ENCODE peak calls at places on chromosomes 5 and 9, in four cellular contexts. D is IMR-90, F is mesendoderm, I is H1. T is an unnamed sample.

GRCh38 chr5:65800775-65801174 is 78.8 kb downstream of the NLN start:
- DNase-seq in D (peak; percentile 31), F (no peak), I (no peak), T (no peak)

GRCh38 chr9:72149231-72149975 is at the start of gene GDA:
- DNase-seq in D (no peak), F (peak; percentile 46), I (peak; percentile 76), T (peak; percentile 42)

GRCh38 chr9:121634800-121635261 is 16.6 kb upstream of the DAB2IP start:
- DNase-seq in D (peak; percentile 13), F (peak; percentile 72), I (peak; percentile 80), T (peak; percentile 76)

GRCh38 chr9:120692901-120693573 is 21.2 kb downstream of the MEGF9 start:
- DNase-seq in D (peak; percentile 74), F (no peak), I (no peak), T (no peak)

GRCh38 chr9:487429-487828 is 272.8 kb downstream of the DOCK8 start:
- DNase-seq in D (no peak), F (no peak), I (no peak), T (no peak)

GRCh38 chr5:177483042-177483441 is 9.6 kb upstream of the DBN1 start:
- DNase-seq in D (no peak), F (no peak), I (no peak), T (no peak)

GRCh38 chr5:169190860-169191259 is 110.1 kb downstream of the SLIT3 start:
- DNase-seq in D (no peak), F (no peak), I (no peak), T (no peak)

GRCh38 chr9:112925058-112925641 is 34.5 kb upstream of the SLC46A2 start:
- DNase-seq in D (peak; percentile 23), F (peak; percentile 61), I (no peak), T (peak; percentile 37)

GRCh38 chr5:10023494-10023893 is 226.2 kb downstream of the ATPSCKMT start:
- DNase-seq in D (no peak), F (no peak), I (no peak), T (no peak)

GRCh38 chr9:113210815-113211214 is 10.3 kb downstream of the FKBP15 start:
- DNase-seq in D (no peak), F (no peak), I (no peak), T (no peak)

GRCh38 chr9:126470251-126470993 is 143.3 kb upstream of the LMX1B start:
- DNase-seq in D (no peak), F (no peak), I (no peak), T (no peak)
- H4K5ac ChIP-seq in D (no peak overlapping the region), F (no peak overlapping the region), I (no peak overlapping the region), T (no peak overlapping the region)

GRCh38 chr9:131335356-131335755 is 45.8 kb downstream of the PLPP7 start:
- DNase-seq in D (no peak), F (no peak), I (no peak), T (no peak)
- H2BK15ac ChIP-seq in D (no peak overlapping the region), F (no peak overlapping the region), I (peak overlapping the region; percentile 61), T (no peak overlapping the region)

GRCh38 chr5:149938272-149938671 is 6.3 kb downstream of the PDE6A start:
- DNase-seq in D (peak; percentile 50), F (no peak), I (no peak), T (no peak)
- H3K9ac ChIP-seq in D (no peak overlapping the region), F (no peak overlapping the region), I (no peak overlapping the region), T (no peak overlapping the region)

DNA sequence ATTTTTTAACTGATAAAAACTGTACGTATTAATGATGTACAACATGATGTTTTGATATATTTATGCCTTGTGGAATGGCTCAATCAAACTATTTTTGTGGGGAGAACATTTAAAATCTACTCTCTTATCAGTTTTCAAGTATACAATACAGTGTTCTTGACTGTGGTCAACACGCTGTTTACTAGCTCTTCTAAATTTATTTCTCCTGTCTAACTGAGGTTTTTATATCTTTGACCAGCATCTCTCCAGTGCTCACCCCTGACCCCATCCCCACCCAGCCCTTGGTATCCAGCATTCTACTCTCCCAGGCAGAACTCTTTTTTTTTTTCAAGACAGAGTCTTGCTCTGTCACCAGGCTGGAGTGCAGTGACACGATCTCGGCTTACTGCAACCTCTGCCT is 169.6 kb upstream of the SNX2 start:
- DNase-seq in D (no peak), F (no peak), I (no peak), T (no peak)
- H4K5ac ChIP-seq in D (no peak overlapping the region), F (no peak overlapping the region), I (no peak overlapping the region), T (no peak overlapping the region)